ENCODE peak calls at places on chromosomes 13 and 19, in eight cellular contexts. One of them, this sample, is unnamed.

GRCh38 chr13:21435710-21436151 is 23.4 kb downstream of the ZDHHC20 start:
- DNase-seq in heart right ventricle: peak; percentile 70
- DNase-seq in OCI-LY7: peak; percentile 9
- DNase-seq in adrenal gland: peak; percentile 80
- DNase-seq in cardiac muscle cell: no peak
- DNase-seq in activated CD8-positive, alpha-beta T cell treated with anti-CD3 and anti-CD28 coated beads for 36 hours: peak; percentile 50
- DNase-seq in endothelial cell: no peak
- DNase-seq in RWPE1: peak; percentile 76
- DNase-seq in this sample: peak; percentile 80

GRCh38 chr13:105008606-105009005 is 1526.9 kb downstream of the EFNB2 start:
- DNase-seq in heart right ventricle: no peak
- DNase-seq in OCI-LY7: no peak
- DNase-seq in adrenal gland: no peak
- DNase-seq in cardiac muscle cell: no peak
- DNase-seq in activated CD8-positive, alpha-beta T cell treated with anti-CD3 and anti-CD28 coated beads for 36 hours: no peak
- DNase-seq in endothelial cell: no peak
- DNase-seq in RWPE1: no peak
- DNase-seq in this sample: no peak

GRCh38 chr19:11225172-11225571 is 14.2 kb upstream of the ANGPTL8 start:
- DNase-seq in heart right ventricle: no peak
- DNase-seq in OCI-LY7: no peak
- DNase-seq in adrenal gland: peak; percentile 52
- DNase-seq in cardiac muscle cell: no peak
- DNase-seq in activated CD8-positive, alpha-beta T cell treated with anti-CD3 and anti-CD28 coated beads for 36 hours: no peak
- DNase-seq in endothelial cell: no peak
- DNase-seq in RWPE1: no peak
- DNase-seq in this sample: no peak

GRCh38 chr13:88000239-88000638 is 329.1 kb downstream of the SLITRK5 start:
- DNase-seq in heart right ventricle: no peak
- DNase-seq in OCI-LY7: peak; percentile 3
- DNase-seq in adrenal gland: no peak
- DNase-seq in cardiac muscle cell: no peak
- DNase-seq in activated CD8-positive, alpha-beta T cell treated with anti-CD3 and anti-CD28 coated beads for 36 hours: no peak
- DNase-seq in endothelial cell: no peak
- DNase-seq in RWPE1: no peak
- DNase-seq in this sample: no peak

GRCh38 chr13:43543331-43543730 is 243.4 kb downstream of the ENOX1 start:
- DNase-seq in heart right ventricle: no peak
- DNase-seq in OCI-LY7: no peak
- DNase-seq in adrenal gland: no peak
- DNase-seq in cardiac muscle cell: no peak
- DNase-seq in activated CD8-positive, alpha-beta T cell treated with anti-CD3 and anti-CD28 coated beads for 36 hours: no peak
- DNase-seq in endothelial cell: no peak
- DNase-seq in RWPE1: no peak
- DNase-seq in this sample: no peak

GRCh38 chr19:6340493-6341201 is 7.2 kb upstream of the ACER1 start:
- DNase-seq in heart right ventricle: no peak
- DNase-seq in OCI-LY7: peak; percentile 17
- DNase-seq in adrenal gland: no peak
- DNase-seq in cardiac muscle cell: no peak
- DNase-seq in activated CD8-positive, alpha-beta T cell treated with anti-CD3 and anti-CD28 coated beads for 36 hours: peak; percentile 21
- DNase-seq in endothelial cell: no peak
- DNase-seq in RWPE1: no peak
- DNase-seq in this sample: no peak

GRCh38 chr13:73040479-73040878 is 18.3 kb upstream of the KLF5 start:
- DNase-seq in heart right ventricle: no peak
- DNase-seq in OCI-LY7: no peak
- DNase-seq in adrenal gland: no peak
- DNase-seq in cardiac muscle cell: no peak
- DNase-seq in activated CD8-positive, alpha-beta T cell treated with anti-CD3 and anti-CD28 coated beads for 36 hours: no peak
- DNase-seq in endothelial cell: no peak
- DNase-seq in RWPE1: no peak
- DNase-seq in this sample: no peak

GRCh38 chr13:109665781-109666249 is 120.6 kb downstream of the IRS2 start:
- DNase-seq in heart right ventricle: no peak
- DNase-seq in OCI-LY7: no peak
- DNase-seq in adrenal gland: no peak
- DNase-seq in cardiac muscle cell: no peak
- DNase-seq in activated CD8-positive, alpha-beta T cell treated with anti-CD3 and anti-CD28 coated beads for 36 hours: no peak
- DNase-seq in endothelial cell: no peak
- DNase-seq in RWPE1: no peak
- DNase-seq in this sample: no peak

GRCh38 chr19:5132698-5133651 is 164.1 kb downstream of the KDM4B start:
- DNase-seq in heart right ventricle: no peak
- DNase-seq in OCI-LY7: no peak
- DNase-seq in adrenal gland: no peak
- DNase-seq in cardiac muscle cell: no peak
- DNase-seq in activated CD8-positive, alpha-beta T cell treated with anti-CD3 and anti-CD28 coated beads for 36 hours: no peak
- DNase-seq in endothelial cell: no peak
- DNase-seq in RWPE1: no peak
- DNase-seq in this sample: no peak

GRCh38 chr19:2355168-2356035 is 4.7 kb upstream of the TMPRSS9 start:
- DNase-seq in heart right ventricle: no peak
- DNase-seq in OCI-LY7: no peak
- DNase-seq in adrenal gland: peak; percentile 67
- DNase-seq in cardiac muscle cell: no peak
- DNase-seq in activated CD8-positive, alpha-beta T cell treated with anti-CD3 and anti-CD28 coated beads for 36 hours: no peak
- DNase-seq in endothelial cell: no peak
- DNase-seq in RWPE1: no peak
- DNase-seq in this sample: peak; percentile 74

GRCh38 chr19:48249502-48250014 is 6.2 kb downstream of the CARD8 start:
- DNase-seq in heart right ventricle: peak; percentile 77
- DNase-seq in OCI-LY7: peak; percentile 80
- DNase-seq in adrenal gland: peak; percentile 58
- DNase-seq in cardiac muscle cell: no peak
- DNase-seq in activated CD8-positive, alpha-beta T cell treated with anti-CD3 and anti-CD28 coated beads for 36 hours: peak; percentile 95
- DNase-seq in endothelial cell: peak; percentile 51
- DNase-seq in RWPE1: no peak
- DNase-seq in this sample: no peak

GRCh38 chr13:65339236-65339635 is 1890.9 kb downstream of the PCDH9 start:
- DNase-seq in heart right ventricle: no peak
- DNase-seq in OCI-LY7: no peak
- DNase-seq in adrenal gland: no peak
- DNase-seq in cardiac muscle cell: no peak
- DNase-seq in activated CD8-positive, alpha-beta T cell treated with anti-CD3 and anti-CD28 coated beads for 36 hours: no peak
- DNase-seq in endothelial cell: no peak
- DNase-seq in RWPE1: no peak
- DNase-seq in this sample: peak; percentile 0

GRCh38 chr13:50286376-50286775 is 271.1 kb downstream of the KCNRG start:
- DNase-seq in heart right ventricle: no peak
- DNase-seq in OCI-LY7: no peak
- DNase-seq in adrenal gland: no peak
- DNase-seq in cardiac muscle cell: peak; percentile 23
- DNase-seq in activated CD8-positive, alpha-beta T cell treated with anti-CD3 and anti-CD28 coated beads for 36 hours: no peak
- DNase-seq in endothelial cell: no peak
- DNase-seq in RWPE1: no peak
- DNase-seq in this sample: no peak

GRCh38 chr19:4014541-4015491 is 7.3 kb downstream of the PIAS4 start:
- DNase-seq in heart right ventricle: peak; percentile 70
- DNase-seq in OCI-LY7: peak; percentile 14
- DNase-seq in adrenal gland: peak; percentile 88
- DNase-seq in cardiac muscle cell: no peak
- DNase-seq in activated CD8-positive, alpha-beta T cell treated with anti-CD3 and anti-CD28 coated beads for 36 hours: peak; percentile 50
- DNase-seq in endothelial cell: no peak
- DNase-seq in RWPE1: no peak
- DNase-seq in this sample: no peak

GRCh38 chr19:41620171-41620570 is 6.7 kb downstream of the CEACAM4 start:
- DNase-seq in heart right ventricle: no peak
- DNase-seq in OCI-LY7: no peak
- DNase-seq in adrenal gland: no peak
- DNase-seq in cardiac muscle cell: no peak
- DNase-seq in activated CD8-positive, alpha-beta T cell treated with anti-CD3 and anti-CD28 coated beads for 36 hours: no peak
- DNase-seq in endothelial cell: no peak
- DNase-seq in RWPE1: no peak
- DNase-seq in this sample: no peak

GRCh38 chr19:49092686-49093085 is 7.4 kb downstream of the SNRNP70 start:
- DNase-seq in heart right ventricle: no peak
- DNase-seq in OCI-LY7: no peak
- DNase-seq in adrenal gland: no peak
- DNase-seq in cardiac muscle cell: no peak
- DNase-seq in activated CD8-positive, alpha-beta T cell treated with anti-CD3 and anti-CD28 coated beads for 36 hours: no peak
- DNase-seq in endothelial cell: no peak
- DNase-seq in RWPE1: no peak
- DNase-seq in this sample: no peak

GRCh38 chr19:55440411-55441105 is 2.5 kb downstream of the SHISA7 start:
- DNase-seq in heart right ventricle: no peak
- DNase-seq in OCI-LY7: no peak
- DNase-seq in adrenal gland: no peak
- DNase-seq in cardiac muscle cell: no peak
- DNase-seq in activated CD8-positive, alpha-beta T cell treated with anti-CD3 and anti-CD28 coated beads for 36 hours: peak; percentile 45
- DNase-seq in endothelial cell: no peak
- DNase-seq in RWPE1: no peak
- DNase-seq in this sample: no peak

GRCh38 chr19:50537769-50538230 is 24.1 kb upstream of the ASPDH start:
- DNase-seq in heart right ventricle: peak; percentile 69
- DNase-seq in OCI-LY7: peak; percentile 76
- DNase-seq in adrenal gland: peak; percentile 69
- DNase-seq in cardiac muscle cell: peak; percentile 95
- DNase-seq in activated CD8-positive, alpha-beta T cell treated with anti-CD3 and anti-CD28 coated beads for 36 hours: peak; percentile 86
- DNase-seq in endothelial cell: peak; percentile 19
- DNase-seq in RWPE1: peak; percentile 76
- DNase-seq in this sample: peak; percentile 71

GRCh38 chr13:34900288-34900739 is 41.8 kb upstream of the NBEA start:
- DNase-seq in heart right ventricle: no peak
- DNase-seq in OCI-LY7: no peak
- DNase-seq in adrenal gland: no peak
- DNase-seq in cardiac muscle cell: no peak
- DNase-seq in activated CD8-positive, alpha-beta T cell treated with anti-CD3 and anti-CD28 coated beads for 36 hours: no peak
- DNase-seq in endothelial cell: no peak
- DNase-seq in RWPE1: no peak
- DNase-seq in this sample: no peak

GRCh38 chr19:3366104-3366760 is at the start of gene NFIC:
- DNase-seq in heart right ventricle: peak; percentile 83
- DNase-seq in OCI-LY7: no peak
- DNase-seq in adrenal gland: peak; percentile 85
- DNase-seq in cardiac muscle cell: peak; percentile 60
- DNase-seq in activated CD8-positive, alpha-beta T cell treated with anti-CD3 and anti-CD28 coated beads for 36 hours: peak; percentile 66
- DNase-seq in endothelial cell: no peak
- DNase-seq in RWPE1: peak; percentile 88
- DNase-seq in this sample: peak; percentile 83

GRCh38 chr19:38433268-38433733 is at the start of gene RYR1:
- DNase-seq in heart right ventricle: peak; percentile 27
- DNase-seq in OCI-LY7: peak; percentile 27
- DNase-seq in adrenal gland: peak; percentile 50
- DNase-seq in cardiac muscle cell: peak; percentile 87
- DNase-seq in activated CD8-positive, alpha-beta T cell treated with anti-CD3 and anti-CD28 coated beads for 36 hours: peak; percentile 73
- DNase-seq in endothelial cell: peak; percentile 61
- DNase-seq in RWPE1: peak; percentile 71
- DNase-seq in this sample: peak; percentile 43

GRCh38 chr13:113210834-113211233 is 1.4 kb downstream of the CUL4A start:
- DNase-seq in heart right ventricle: no peak
- DNase-seq in OCI-LY7: no peak
- DNase-seq in adrenal gland: no peak
- DNase-seq in cardiac muscle cell: no peak
- DNase-seq in activated CD8-positive, alpha-beta T cell treated with anti-CD3 and anti-CD28 coated beads for 36 hours: no peak
- DNase-seq in endothelial cell: no peak
- DNase-seq in RWPE1: no peak
- DNase-seq in this sample: no peak

GRCh38 chr13:113209880-113210421 is 538 bp downstream of the CUL4A start:
- DNase-seq in heart right ventricle: no peak
- DNase-seq in OCI-LY7: peak; percentile 65
- DNase-seq in adrenal gland: peak; percentile 70
- DNase-seq in cardiac muscle cell: peak; percentile 60
- DNase-seq in activated CD8-positive, alpha-beta T cell treated with anti-CD3 and anti-CD28 coated beads for 36 hours: peak; percentile 75
- DNase-seq in endothelial cell: peak; percentile 47
- DNase-seq in RWPE1: peak; percentile 55
- DNase-seq in this sample: peak; percentile 59

GRCh38 chr13:113209336-113209879 is at the start of gene CUL4A:
- DNase-seq in heart right ventricle: peak; percentile 80
- DNase-seq in OCI-LY7: peak; percentile 61
- DNase-seq in adrenal gland: peak; percentile 77
- DNase-seq in cardiac muscle cell: peak; percentile 90
- DNase-seq in activated CD8-positive, alpha-beta T cell treated with anti-CD3 and anti-CD28 coated beads for 36 hours: peak; percentile 77
- DNase-seq in endothelial cell: peak; percentile 81
- DNase-seq in RWPE1: peak; percentile 74
- DNase-seq in this sample: peak; percentile 92

GRCh38 chr13:113208424-113209335 is at the start of gene PCID2:
- DNase-seq in heart right ventricle: peak; percentile 87
- DNase-seq in OCI-LY7: peak; percentile 88
- DNase-seq in adrenal gland: peak; percentile 89
- DNase-seq in cardiac muscle cell: peak; percentile 94
- DNase-seq in activated CD8-positive, alpha-beta T cell treated with anti-CD3 and anti-CD28 coated beads for 36 hours: peak; percentile 95
- DNase-seq in endothelial cell: peak; percentile 85
- DNase-seq in RWPE1: peak; percentile 90
- DNase-seq in this sample: peak; percentile 84

GRCh38 chr13:113211774-113212173 is 2.4 kb downstream of the CUL4A start:
- DNase-seq in heart right ventricle: no peak
- DNase-seq in OCI-LY7: peak; percentile 7
- DNase-seq in adrenal gland: no peak
- DNase-seq in cardiac muscle cell: no peak
- DNase-seq in activated CD8-positive, alpha-beta T cell treated with anti-CD3 and anti-CD28 coated beads for 36 hours: peak; percentile 50
- DNase-seq in endothelial cell: peak; percentile 46
- DNase-seq in RWPE1: no peak
- DNase-seq in this sample: no peak
- TF ChIP-seq CTCF in heart right ventricle: peak; percentile 23
- TF ChIP-seq CTCF in OCI-LY7: peak; percentile 35
- TF ChIP-seq CTCF in adrenal gland: no peak
- TF ChIP-seq CTCF in cardiac muscle cell: no peak
- TF ChIP-seq CTCF in activated CD8-positive, alpha-beta T cell treated with anti-CD3 and anti-CD28 coated beads for 36 hours: no peak
- TF ChIP-seq CTCF in endothelial cell: no peak
- TF ChIP-seq CTCF in RWPE1: no peak
- TF ChIP-seq CTCF in this sample: no peak

GRCh38 chr19:1035998-1036621 is 3.8 kb upstream of the ABCA7 start:
- DNase-seq in heart right ventricle: no peak
- DNase-seq in OCI-LY7: no peak
- DNase-seq in adrenal gland: no peak
- DNase-seq in cardiac muscle cell: no peak
- DNase-seq in activated CD8-positive, alpha-beta T cell treated with anti-CD3 and anti-CD28 coated beads for 36 hours: peak; percentile 46
- DNase-seq in endothelial cell: no peak
- DNase-seq in RWPE1: no peak
- DNase-seq in this sample: no peak
- TF ChIP-seq CTCF in heart right ventricle: peak; percentile 11
- TF ChIP-seq CTCF in OCI-LY7: peak; percentile 51
- TF ChIP-seq CTCF in adrenal gland: no peak
- TF ChIP-seq CTCF in cardiac muscle cell: no peak
- TF ChIP-seq CTCF in activated CD8-positive, alpha-beta T cell treated with anti-CD3 and anti-CD28 coated beads for 36 hours: peak; percentile 21
- TF ChIP-seq CTCF in endothelial cell: no peak
- TF ChIP-seq CTCF in RWPE1: no peak
- TF ChIP-seq CTCF in this sample: no peak

GRCh38 chr19:15550847-15551182 is 42.5 kb downstream of the CYP4F22 start:
- DNase-seq in heart right ventricle: no peak
- DNase-seq in OCI-LY7: no peak
- DNase-seq in adrenal gland: no peak
- DNase-seq in cardiac muscle cell: no peak
- DNase-seq in activated CD8-positive, alpha-beta T cell treated with anti-CD3 and anti-CD28 coated beads for 36 hours: peak; percentile 44
- DNase-seq in endothelial cell: no peak
- DNase-seq in RWPE1: no peak
- DNase-seq in this sample: no peak
- TF ChIP-seq CTCF in heart right ventricle: no peak
- TF ChIP-seq CTCF in OCI-LY7: no peak
- TF ChIP-seq CTCF in adrenal gland: no peak
- TF ChIP-seq CTCF in cardiac muscle cell: peak; percentile 23
- TF ChIP-seq CTCF in activated CD8-positive, alpha-beta T cell treated with anti-CD3 and anti-CD28 coated beads for 36 hours: no peak
- TF ChIP-seq CTCF in endothelial cell: no peak
- TF ChIP-seq CTCF in RWPE1: no peak
- TF ChIP-seq CTCF in this sample: no peak

DNA sequence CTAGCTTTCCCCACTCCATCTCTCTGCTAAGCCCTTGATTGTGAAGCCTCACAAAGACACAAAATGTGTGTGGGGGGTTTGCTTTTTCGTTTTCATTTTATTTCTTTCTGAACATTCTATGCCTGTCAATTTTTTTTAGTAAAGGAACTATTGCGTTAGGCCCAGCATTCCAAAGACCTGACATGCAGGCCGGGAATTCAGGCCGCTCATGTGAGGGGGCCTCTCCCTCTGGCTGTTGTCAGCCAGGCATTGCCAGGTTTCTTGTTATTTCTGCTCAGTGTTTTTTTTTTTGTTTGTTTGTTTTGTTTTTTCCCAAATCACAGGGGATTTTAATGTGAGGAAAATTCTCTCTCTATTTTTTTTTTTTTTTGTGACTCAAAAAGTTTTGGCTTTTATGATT is 10.3 kb upstream of the MEDAG start:
- DNase-seq in heart right ventricle: no peak
- DNase-seq in OCI-LY7: no peak
- DNase-seq in adrenal gland: peak; percentile 28
- DNase-seq in cardiac muscle cell: peak; percentile 12
- DNase-seq in activated CD8-positive, alpha-beta T cell treated with anti-CD3 and anti-CD28 coated beads for 36 hours: no peak
- DNase-seq in endothelial cell: no peak
- DNase-seq in RWPE1: peak; percentile 56
- DNase-seq in this sample: peak; percentile 92
- TF ChIP-seq CTCF in heart right ventricle: no peak
- TF ChIP-seq CTCF in OCI-LY7: no peak
- TF ChIP-seq CTCF in adrenal gland: no peak
- TF ChIP-seq CTCF in cardiac muscle cell: no peak
- TF ChIP-seq CTCF in activated CD8-positive, alpha-beta T cell treated with anti-CD3 and anti-CD28 coated beads for 36 hours: no peak
- TF ChIP-seq CTCF in endothelial cell: no peak
- TF ChIP-seq CTCF in RWPE1: no peak
- TF ChIP-seq CTCF in this sample: no peak